ENCODE peak calls at places on chromosome 13, in four cellular contexts. T is GM23338, N is left lung, G is body of pancreas. J is an unnamed sample.
A peak's percentile ranks its signal among the peaks of the same experiment; 100 is the strongest.

GRCh38 chr13:57128909-57129308 is 11.8 kb upstream of the PRR20A start:
- DNase-seq in N (no peak), T (peak; percentile 67), G (no peak), J (no peak)

GRCh38 chr13:107117327-107118012 is 549.5 kb upstream of the ARGLU1 start:
- DNase-seq in N (peak; percentile 40), T (no peak), G (no peak), J (no peak)

GRCh38 chr13:98142427-98143156 is at the start of gene FARP1:
- DNase-seq in G (peak; percentile 87), N (peak; percentile 92), T (peak; percentile 89), J (peak; percentile 91)

GRCh38 chr13:35485451-35485850 is 9.0 kb upstream of the MAB21L1 start:
- DNase-seq in T (no peak), G (no peak), N (no peak), J (no peak)

GRCh38 chr13:59755647-59756290 is 408.0 kb downstream of the DIAPH3 start:
- DNase-seq in G (no peak), N (no peak), T (no peak), J (no peak)

GRCh38 chr13:26051231-26052135 is at the start of gene SHISA2:
- DNase-seq in N (peak; percentile 79), G (peak; percentile 41), T (peak; percentile 82), J (no peak)

GRCh38 chr13:87314822-87315221 is 356.3 kb upstream of the SLITRK5 start:
- DNase-seq in G (no peak), T (no peak), N (no peak), J (no peak)

GRCh38 chr13:87234981-87235380 is 436.2 kb upstream of the SLITRK5 start:
- DNase-seq in T (no peak), N (no peak), G (no peak), J (no peak)

GRCh38 chr13:75507027-75508001 is 25.3 kb upstream of the TBC1D4 start:
- DNase-seq in G (no peak), N (peak; percentile 47), T (no peak), J (no peak)

GRCh38 chr13:46553886-46554855 is 1.2 kb downstream of the LRCH1 start:
- DNase-seq in G (peak; percentile 65), N (peak; percentile 95), T (peak; percentile 78), J (peak; percentile 81)

DNA sequence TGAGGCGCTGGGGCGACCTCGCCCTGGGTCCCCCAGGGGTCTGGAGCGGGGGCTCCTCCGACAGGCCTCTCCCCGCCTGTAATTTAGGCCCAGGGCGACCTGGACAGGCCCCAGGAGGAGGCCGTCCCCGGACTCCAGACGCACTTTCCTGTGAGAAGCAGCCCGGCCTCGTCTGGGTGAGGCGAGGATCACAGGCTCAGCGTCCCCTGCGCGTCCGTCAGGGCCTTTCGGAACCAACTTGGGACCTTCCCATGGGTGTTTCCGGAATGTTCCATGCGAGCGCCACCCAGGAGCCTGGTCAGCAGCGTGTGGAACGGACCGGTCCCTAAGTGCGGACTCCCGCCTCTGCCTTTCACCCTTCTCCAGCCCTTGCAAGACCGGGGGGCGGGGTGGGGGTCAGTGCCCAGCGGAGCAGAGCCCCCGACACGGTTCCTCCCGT is 1.0 kb upstream of the GRTP1 start:
- DNase-seq in N (no peak), T (peak; percentile 46), G (no peak), J (no peak)
- H3K36me3 ChIP-seq in N (no peaks in the 10 kb centered on the region), T (peaks cover 3% of the 10 kb centered on the region), G (no peaks in the 10 kb centered on the region), J (no peaks in the 10 kb centered on the region)

GRCh38 chr13:45350152-45350551 is 9.2 kb upstream of the TPT1 start:
- DNase-seq in N (no peak), T (no peak), G (no peak), J (no peak)

GRCh38 chr13:45353895-45354294 is 12.9 kb upstream of the TPT1 start:
- DNase-seq in G (no peak), N (no peak), T (no peak), J (no peak)

GRCh38 chr13:45356966-45357689 is 16.1 kb upstream of the TPT1 start:
- DNase-seq in G (no peak), T (no peak), N (no peak), J (no peak)

GRCh38 chr13:45349438-45349837 is 8.5 kb upstream of the TPT1 start:
- DNase-seq in T (no peak), N (no peak), G (no peak), J (no peak)

DNA sequence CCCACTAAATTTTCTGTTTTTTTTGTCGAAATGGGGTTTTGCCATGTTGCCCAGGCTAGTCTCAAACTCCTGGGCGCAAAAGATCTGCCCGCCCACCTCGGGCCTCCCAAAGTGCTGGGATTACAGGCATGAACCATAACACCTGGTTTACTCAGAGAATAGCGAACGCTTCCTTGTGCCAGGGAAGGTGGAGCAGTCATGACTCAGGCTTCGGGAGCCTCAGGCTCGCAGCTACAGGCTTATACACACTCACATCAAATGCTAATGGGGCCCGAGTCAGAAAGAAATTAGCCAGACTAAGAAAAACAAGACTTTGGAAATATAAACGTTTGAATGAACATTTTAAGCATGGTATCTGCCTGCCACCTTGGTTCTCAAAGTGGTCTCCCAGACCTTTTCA is 11.0 kb upstream of the TPT1 start:
- DNase-seq in G (no peak), T (no peak), N (no peak), J (no peak)
- H3K36me3 ChIP-seq in G (peaks cover 8% of the 10 kb centered on the region), T (peaks cover 10% of the 10 kb centered on the region), N (peaks cover 78% of the 10 kb centered on the region), J (peaks cover 10% of the 10 kb centered on the region)

GRCh38 chr13:33832872-33833271 is 14.9 kb downstream of the RFC3 start:
- DNase-seq in N (no peak), T (no peak), G (no peak), J (no peak)
- H3K36me3 ChIP-seq in N (peaks cover 39% of the 10 kb centered on the region), T (peaks cover 56% of the 10 kb centered on the region), G (no peaks in the 10 kb centered on the region), J (no peaks in the 10 kb centered on the region)

DNA sequence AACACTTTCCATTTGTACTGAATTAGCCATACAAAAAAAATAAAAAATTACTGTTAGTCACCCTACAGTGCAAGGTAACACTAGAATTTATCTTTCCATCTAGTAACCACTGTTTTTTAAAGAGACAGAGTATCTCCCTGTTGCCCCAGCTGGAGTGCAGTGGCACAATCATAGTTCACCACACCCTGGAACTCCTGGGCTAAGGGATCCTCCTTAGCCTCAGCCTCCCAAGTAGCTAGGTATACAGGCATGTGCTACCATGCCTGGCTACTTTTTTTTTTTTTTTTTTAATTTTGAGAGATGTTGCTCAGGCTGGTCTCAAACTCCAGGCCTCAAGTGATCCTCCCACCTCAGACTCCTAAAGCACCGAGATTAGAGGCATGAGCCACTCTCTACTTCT is 17.8 kb downstream of the ANKRD10 start:
- DNase-seq in T (no peak), N (no peak), G (no peak), J (no peak)
- H3K36me3 ChIP-seq in T (peaks cover 23% of the 10 kb centered on the region), N (peaks cover 50% of the 10 kb centered on the region), G (no peaks in the 10 kb centered on the region), J (peaks cover 18% of the 10 kb centered on the region)

GRCh38 chr13:45015300-45015699 is 26.0 kb downstream of the GPALPP1 start:
- DNase-seq in G (no peak), N (no peak), T (no peak), J (no peak)
- H3K36me3 ChIP-seq in G (peaks cover 7% of the 10 kb centered on the region), N (peaks cover 58% of the 10 kb centered on the region), T (no peaks in the 10 kb centered on the region), J (peaks cover 1% of the 10 kb centered on the region)

DNA sequence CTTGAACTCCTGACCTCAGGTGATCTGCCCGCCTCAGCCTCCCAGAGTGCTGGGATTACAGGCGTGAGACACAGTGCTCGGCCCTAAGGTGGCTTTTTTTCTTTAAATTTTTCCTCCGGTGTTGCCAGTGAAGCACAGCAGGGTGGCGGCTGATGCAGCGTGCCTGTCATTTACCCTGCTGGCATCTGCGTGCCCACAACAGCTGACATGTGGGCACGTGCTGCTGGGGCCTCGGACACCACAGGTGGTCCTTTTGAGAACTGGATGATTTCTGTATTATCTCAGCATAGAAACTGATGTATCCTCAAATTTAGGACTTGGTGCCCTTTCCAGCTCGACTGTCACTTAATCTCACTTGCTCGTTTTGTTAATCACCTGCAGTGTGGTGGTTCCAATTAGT is 31.2 kb upstream of the TEX29 start:
- DNase-seq in N (no peak), G (no peak), T (no peak), J (no peak)
- H3K36me3 ChIP-seq in N (peaks cover 98% of the 10 kb centered on the region), G (no peaks in the 10 kb centered on the region), T (peaks cover 2% of the 10 kb centered on the region), J (peaks cover 10% of the 10 kb centered on the region)

DNA sequence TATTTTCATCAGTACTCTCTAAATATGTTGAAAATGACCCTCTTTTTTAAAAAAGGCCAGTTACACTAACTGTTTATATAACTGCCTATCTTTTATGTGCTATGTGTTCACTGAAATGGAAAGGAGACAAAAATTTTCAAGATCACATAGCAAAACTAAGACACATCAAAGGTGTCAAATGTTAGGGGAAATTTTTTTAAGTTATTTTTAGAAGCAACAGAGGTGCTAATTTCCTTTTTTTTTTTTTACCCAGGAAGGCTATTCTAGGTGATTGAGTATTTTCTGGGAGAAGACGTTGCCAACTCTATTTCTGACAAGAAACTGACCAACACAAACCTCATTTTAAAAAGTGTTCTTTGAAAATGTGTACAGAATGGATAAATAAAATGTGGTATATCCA is 45.7 kb downstream of the ELF1 start:
- DNase-seq in T (no peak), G (no peak), N (no peak), J (no peak)
- H3K36me3 ChIP-seq in T (no peaks in the 10 kb centered on the region), G (no peaks in the 10 kb centered on the region), N (no peaks in the 10 kb centered on the region), J (no peaks in the 10 kb centered on the region)